ENCODE peak calls at places on chromosome 9, in seven cellular contexts. One of them, this sample, is unnamed.

GRCh38 chr9:107751522-107752235 is 262.1 kb upstream of the KLF4 start:
- DNase-seq in brain microvascular endothelial cell: peak
- DNase-seq in AG04449: peak
- DNase-seq in aorta: no peak
- DNase-seq in transverse colon: peak
- DNase-seq in astrocyte of the cerebellum: no peak
- DNase-seq in tibial artery: peak
- DNase-seq in this sample: no peak

GRCh38 chr9:98607787-98608186 is 100.9 kb downstream of the GABBR2 start:
- DNase-seq in brain microvascular endothelial cell: peak
- DNase-seq in astrocyte of the cerebellum: peak
- DNase-seq in aorta: no peak
- DNase-seq in AG04449: peak
- DNase-seq in tibial artery: no peak
- DNase-seq in transverse colon: no peak
- DNase-seq in this sample: no peak

GRCh38 chr9:98057095-98057799 is 715 bp downstream of the NANS start:
- DNase-seq in brain microvascular endothelial cell: no peak
- DNase-seq in aorta: no peak
- DNase-seq in tibial artery: peak
- DNase-seq in astrocyte of the cerebellum: no peak
- DNase-seq in transverse colon: no peak
- DNase-seq in AG04449: no peak
- DNase-seq in this sample: peak

GRCh38 chr9:134406366-134407122 is 80.3 kb downstream of the RXRA start:
- DNase-seq in astrocyte of the cerebellum: no peak
- DNase-seq in AG04449: no peak
- DNase-seq in brain microvascular endothelial cell: no peak
- DNase-seq in tibial artery: peak
- DNase-seq in transverse colon: no peak
- DNase-seq in aorta: no peak
- DNase-seq in this sample: no peak

GRCh38 chr9:26687421-26687820 is 205.2 kb downstream of the CAAP1 start:
- DNase-seq in transverse colon: no peak
- DNase-seq in brain microvascular endothelial cell: no peak
- DNase-seq in astrocyte of the cerebellum: no peak
- DNase-seq in aorta: no peak
- DNase-seq in AG04449: no peak
- DNase-seq in tibial artery: no peak
- DNase-seq in this sample: no peak

GRCh38 chr9:5511935-5512580 is 1.7 kb downstream of the PDCD1LG2 start:
- DNase-seq in tibial artery: no peak
- DNase-seq in brain microvascular endothelial cell: no peak
- DNase-seq in aorta: no peak
- DNase-seq in AG04449: no peak
- DNase-seq in transverse colon: no peak
- DNase-seq in astrocyte of the cerebellum: no peak
- DNase-seq in this sample: no peak

GRCh38 chr9:29691758-29692407 is 2118.6 kb upstream of the C9orf72 start:
- DNase-seq in brain microvascular endothelial cell: peak
- DNase-seq in tibial artery: no peak
- DNase-seq in astrocyte of the cerebellum: peak
- DNase-seq in AG04449: no peak
- DNase-seq in aorta: no peak
- DNase-seq in transverse colon: no peak
- DNase-seq in this sample: peak

GRCh38 chr9:77916410-77916819 is 115.2 kb downstream of the GNAQ start:
- DNase-seq in tibial artery: no peak
- DNase-seq in AG04449: no peak
- DNase-seq in brain microvascular endothelial cell: no peak
- DNase-seq in astrocyte of the cerebellum: no peak
- DNase-seq in aorta: no peak
- DNase-seq in transverse colon: no peak
- DNase-seq in this sample: no peak

GRCh38 chr9:112819635-112820496 is 69.3 kb downstream of the SNX30 start:
- DNase-seq in transverse colon: peak
- DNase-seq in AG04449: peak
- DNase-seq in aorta: peak
- DNase-seq in brain microvascular endothelial cell: peak
- DNase-seq in astrocyte of the cerebellum: peak
- DNase-seq in tibial artery: peak
- DNase-seq in this sample: peak

GRCh38 chr9:4537581-4537980 is 47.3 kb downstream of the SLC1A1 start:
- DNase-seq in aorta: no peak
- DNase-seq in AG04449: no peak
- DNase-seq in tibial artery: no peak
- DNase-seq in astrocyte of the cerebellum: no peak
- DNase-seq in brain microvascular endothelial cell: no peak
- DNase-seq in transverse colon: no peak
- DNase-seq in this sample: no peak

GRCh38 chr9:86009133-86009532 is 68.2 kb downstream of the NAA35 start:
- DNase-seq in AG04449: no peak
- DNase-seq in brain microvascular endothelial cell: no peak
- DNase-seq in astrocyte of the cerebellum: no peak
- DNase-seq in transverse colon: no peak
- DNase-seq in tibial artery: no peak
- DNase-seq in aorta: no peak
- DNase-seq in this sample: no peak

DNA sequence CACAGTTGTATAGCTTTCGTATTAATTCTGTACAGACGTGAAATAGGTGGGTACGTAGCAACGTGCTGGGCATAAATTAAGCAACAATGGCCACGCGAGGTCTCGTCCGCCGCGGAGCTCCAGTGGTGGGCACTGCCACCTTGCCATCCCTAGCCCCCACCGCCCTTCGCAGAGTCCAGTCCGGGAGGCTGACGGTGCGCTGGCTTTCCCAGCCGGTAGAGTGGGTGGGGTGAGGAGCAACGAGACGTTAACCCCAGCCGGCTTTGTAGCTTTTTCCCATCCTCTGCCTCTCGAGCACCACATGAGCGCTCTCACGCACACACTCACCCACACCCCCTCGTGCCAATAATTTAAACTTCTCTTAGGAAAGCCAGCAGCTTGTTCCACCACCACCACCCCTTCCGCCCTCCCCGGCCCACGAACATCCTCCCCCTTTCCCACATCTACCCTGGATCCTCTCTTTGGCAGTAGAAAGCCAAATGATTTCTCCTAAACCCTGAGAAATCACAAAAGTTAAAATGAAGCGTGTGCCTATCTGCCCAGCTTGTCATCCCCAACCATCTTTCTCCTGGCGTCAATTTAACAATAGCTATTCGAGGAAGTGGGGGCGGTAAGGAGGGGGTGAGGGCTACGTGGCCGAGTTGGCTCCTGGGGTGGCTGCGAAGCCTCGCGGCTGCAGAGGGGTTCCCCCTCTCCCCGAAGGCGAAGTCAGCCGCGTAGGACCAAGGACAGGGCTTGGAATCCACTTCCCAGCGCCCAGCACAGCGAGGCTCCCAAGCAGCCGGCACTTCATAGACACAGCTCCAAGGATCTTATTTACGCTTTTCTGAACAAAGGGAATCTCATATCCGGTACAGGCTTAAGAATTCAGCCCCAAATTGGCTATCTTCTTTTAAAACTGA is 1.5 kb downstream of the ELAVL2 start:
- DNase-seq in aorta: peak
- DNase-seq in transverse colon: peak
- DNase-seq in tibial artery: no peak
- DNase-seq in AG04449: no peak
- DNase-seq in astrocyte of the cerebellum: no peak
- DNase-seq in brain microvascular endothelial cell: no peak
- DNase-seq in this sample: no peak
- H3K4me3 ChIP-seq in aorta: no peak
- H3K4me3 ChIP-seq in transverse colon: peak
- H3K4me3 ChIP-seq in tibial artery: peak
- H3K4me3 ChIP-seq in AG04449: no peak
- H3K4me3 ChIP-seq in astrocyte of the cerebellum: peak
- H3K4me3 ChIP-seq in brain microvascular endothelial cell: no peak
- H3K4me3 ChIP-seq in this sample: no peak

DNA sequence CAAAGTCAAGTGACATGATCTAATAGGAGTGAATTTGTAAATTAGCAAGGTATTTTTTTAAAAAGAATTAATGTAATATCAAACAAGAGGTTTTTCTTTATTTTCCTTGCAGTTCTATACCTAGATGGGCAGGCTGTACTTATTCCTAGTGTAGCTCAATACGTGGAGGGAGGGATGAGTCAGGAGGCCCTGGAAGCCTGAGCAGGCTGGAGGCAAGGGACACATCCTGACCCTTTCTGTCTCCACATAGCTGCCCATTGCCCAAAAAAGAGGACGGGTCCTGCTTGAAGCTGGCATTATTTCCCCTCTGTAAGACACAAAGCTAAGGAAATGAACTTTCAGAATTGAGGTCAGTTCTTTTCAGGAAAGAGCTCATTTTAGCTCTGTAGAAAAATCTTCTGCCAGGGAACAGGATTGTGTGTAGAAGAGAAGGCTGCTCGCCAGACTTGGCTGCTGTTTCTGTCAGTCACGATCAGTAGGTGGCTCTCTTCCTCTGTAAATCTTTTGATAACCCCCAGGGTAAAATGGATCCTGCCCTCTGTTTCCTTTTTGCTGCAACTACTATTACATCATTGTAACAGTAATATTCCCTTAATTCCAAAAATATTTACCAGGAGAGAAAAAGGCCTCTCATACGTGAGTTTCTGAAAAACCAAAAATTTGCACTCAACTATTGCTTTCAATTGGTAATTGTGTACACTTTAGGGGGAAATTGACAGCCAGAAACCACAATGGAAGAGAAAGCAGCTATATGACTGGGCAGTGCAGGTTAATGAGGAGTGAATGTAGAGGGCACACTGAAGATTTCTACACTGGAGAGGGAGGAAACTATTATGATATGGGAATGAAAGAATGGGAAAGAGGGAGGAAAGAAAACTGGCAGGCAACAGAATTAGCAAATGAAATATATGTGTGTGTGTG is 12.3 kb upstream of the IFNW1 start:
- DNase-seq in tibial artery: no peak
- DNase-seq in brain microvascular endothelial cell: peak
- DNase-seq in AG04449: no peak
- DNase-seq in astrocyte of the cerebellum: peak
- DNase-seq in aorta: no peak
- DNase-seq in transverse colon: no peak
- DNase-seq in this sample: no peak
- H3K4me3 ChIP-seq in tibial artery: no peak
- H3K4me3 ChIP-seq in brain microvascular endothelial cell: no peak
- H3K4me3 ChIP-seq in AG04449: no peak
- H3K4me3 ChIP-seq in astrocyte of the cerebellum: no peak
- H3K4me3 ChIP-seq in aorta: no peak
- H3K4me3 ChIP-seq in transverse colon: no peak
- H3K4me3 ChIP-seq in this sample: no peak

GRCh38 chr9:99824378-99825157 is 2.9 kb downstream of the NR4A3 start:
- DNase-seq in tibial artery: no peak
- DNase-seq in astrocyte of the cerebellum: no peak
- DNase-seq in aorta: peak
- DNase-seq in brain microvascular endothelial cell: peak
- DNase-seq in AG04449: no peak
- DNase-seq in transverse colon: peak
- DNase-seq in this sample: peak

GRCh38 chr9:99823392-99824377 is 2.0 kb downstream of the NR4A3 start:
- DNase-seq in astrocyte of the cerebellum: no peak
- DNase-seq in aorta: peak
- DNase-seq in tibial artery: peak
- DNase-seq in AG04449: no peak
- DNase-seq in transverse colon: peak
- DNase-seq in brain microvascular endothelial cell: peak
- DNase-seq in this sample: peak

GRCh38 chr9:99826579-99826978 is 4.9 kb downstream of the NR4A3 start:
- DNase-seq in AG04449: no peak
- DNase-seq in brain microvascular endothelial cell: no peak
- DNase-seq in tibial artery: no peak
- DNase-seq in transverse colon: no peak
- DNase-seq in astrocyte of the cerebellum: no peak
- DNase-seq in aorta: no peak
- DNase-seq in this sample: no peak

GRCh38 chr9:99827244-99827643 is 5.6 kb downstream of the NR4A3 start:
- DNase-seq in astrocyte of the cerebellum: no peak
- DNase-seq in brain microvascular endothelial cell: no peak
- DNase-seq in AG04449: no peak
- DNase-seq in transverse colon: no peak
- DNase-seq in aorta: no peak
- DNase-seq in tibial artery: no peak
- DNase-seq in this sample: no peak

DNA sequence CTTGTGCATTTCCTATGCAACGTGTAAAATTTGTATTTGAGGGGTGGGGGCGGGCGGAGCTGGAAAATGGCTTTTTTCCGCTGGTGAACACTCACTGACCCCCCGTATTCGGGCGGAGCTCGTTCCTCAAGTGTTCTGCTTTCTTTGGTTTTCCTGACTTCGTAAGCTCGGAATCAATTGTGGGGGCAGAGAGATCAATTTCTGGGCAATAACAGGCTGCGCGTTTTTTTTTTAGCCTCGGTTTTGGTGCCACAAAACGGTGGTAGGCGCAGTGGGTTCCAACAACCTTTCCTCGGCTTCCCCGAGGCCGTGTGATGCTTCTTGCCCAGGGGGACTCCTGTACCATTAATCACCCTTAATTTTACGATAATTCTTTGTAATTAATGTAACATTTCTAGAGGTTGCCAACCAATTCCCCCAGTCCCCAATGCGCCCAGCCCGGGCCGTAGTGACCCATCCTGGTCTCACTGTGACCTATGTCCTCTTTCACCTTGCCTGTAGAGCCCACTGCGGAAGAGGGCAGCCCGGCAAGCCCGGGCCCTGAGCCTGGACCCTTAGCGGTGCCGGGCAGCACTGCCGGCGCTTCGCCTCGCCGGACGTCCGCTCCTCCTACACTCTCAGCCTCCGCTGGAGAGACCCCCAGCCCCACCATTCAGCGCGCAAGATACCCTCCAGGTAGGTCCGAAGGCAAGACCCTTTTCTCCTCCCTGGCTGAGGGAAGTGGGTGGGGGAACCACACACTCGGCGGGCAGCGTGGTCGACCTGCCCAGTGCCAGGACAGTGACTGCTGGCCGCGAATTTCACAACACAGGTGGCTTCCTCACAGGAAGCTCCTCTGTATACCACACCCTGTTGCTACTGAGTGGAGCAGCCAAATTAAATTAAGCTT is 3.7 kb downstream of the NR4A3 start:
- DNase-seq in transverse colon: peak
- DNase-seq in brain microvascular endothelial cell: no peak
- DNase-seq in tibial artery: no peak
- DNase-seq in astrocyte of the cerebellum: no peak
- DNase-seq in aorta: peak
- DNase-seq in AG04449: no peak
- DNase-seq in this sample: no peak
- H3K4me3 ChIP-seq in transverse colon: peak
- H3K4me3 ChIP-seq in brain microvascular endothelial cell: no peak
- H3K4me3 ChIP-seq in tibial artery: peak
- H3K4me3 ChIP-seq in astrocyte of the cerebellum: no peak
- H3K4me3 ChIP-seq in aorta: no peak
- H3K4me3 ChIP-seq in AG04449: no peak
- H3K4me3 ChIP-seq in this sample: no peak

DNA sequence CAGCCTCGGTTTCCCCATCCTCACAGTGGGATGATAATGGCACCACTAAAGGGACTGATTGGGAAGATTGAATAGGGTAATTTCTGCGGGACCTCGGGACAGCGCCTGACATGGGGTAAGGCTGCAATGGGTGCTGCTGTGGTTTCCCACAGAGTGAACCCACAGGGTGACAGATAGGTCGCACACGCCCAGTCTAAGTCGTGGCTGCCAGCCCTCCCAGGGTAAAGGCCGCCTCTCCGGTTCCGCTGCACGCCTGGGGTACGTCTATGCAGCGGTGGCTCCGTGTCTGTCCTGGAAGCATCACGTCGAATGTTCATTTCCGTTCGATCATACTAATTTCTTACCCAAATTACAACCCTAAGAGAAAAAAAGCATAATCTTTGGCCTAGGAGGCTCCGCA is 631 bp downstream of the CFAP77 start:
- DNase-seq in aorta: no peak
- DNase-seq in tibial artery: no peak
- DNase-seq in brain microvascular endothelial cell: no peak
- DNase-seq in AG04449: no peak
- DNase-seq in transverse colon: no peak
- DNase-seq in astrocyte of the cerebellum: no peak
- DNase-seq in this sample: no peak
- H3K4me3 ChIP-seq in aorta: peak
- H3K4me3 ChIP-seq in tibial artery: peak
- H3K4me3 ChIP-seq in brain microvascular endothelial cell: peak
- H3K4me3 ChIP-seq in AG04449: peak
- H3K4me3 ChIP-seq in transverse colon: peak
- H3K4me3 ChIP-seq in astrocyte of the cerebellum: peak
- H3K4me3 ChIP-seq in this sample: no peak

This sample was measured in Karpas-422.